ENCODE peak calls at places on chromosomes 2 and 18, in four cellular contexts. V is esophagus squamous epithelium, K is Karpas-422, I is cardiac muscle cell. C is an unnamed sample.

GRCh38 chr2:122070241-122070731 is 314.8 kb downstream of the TSN start:
- DNase-seq in V (no peak), K (no peak), I (peak; percentile 67), C (no peak)

GRCh38 chr18:76449110-76449453 is 46.0 kb downstream of the ZNF516 start:
- DNase-seq in V (no peak), K (no peak), I (no peak), C (peak; percentile 56)

GRCh38 chr18:618618-619017 is 21.8 kb downstream of the CLUL1 start:
- DNase-seq in V (no peak), K (no peak), I (no peak), C (no peak)

GRCh38 chr2:192123847-192124246 is 70.9 kb downstream of the TMEFF2 start:
- DNase-seq in V (no peak), K (no peak), I (no peak), C (no peak)

GRCh38 chr2:240820014-240820606 is at the start of gene KIF1A:
- DNase-seq in V (no peak), K (no peak), I (no peak), C (no peak)

GRCh38 chr2:151478011-151478410 is 68.3 kb downstream of the RIF1 start:
- DNase-seq in V (no peak), K (no peak), I (no peak), C (no peak)

GRCh38 chr18:59546164-59546563 is 151.1 kb downstream of the CCBE1 start:
- DNase-seq in V (no peak), K (no peak), I (peak; percentile 84), C (no peak)

GRCh38 chr2:201195329-201195728 is 12.4 kb downstream of the CASP10 start:
- DNase-seq in V (no peak), K (no peak), I (no peak), C (no peak)

GRCh38 chr2:148545387-148546256 is 98.9 kb upstream of the EPC2 start:
- DNase-seq in V (no peak), K (no peak), I (no peak), C (no peak)

GRCh38 chr2:202510911-202511310 is 123.9 kb upstream of the FAM117B start:
- DNase-seq in V (no peak), K (no peak), I (peak; percentile 82), C (no peak)

GRCh38 chr18:27661320-27662049 is 476.4 kb upstream of the CHST9 start:
- DNase-seq in V (no peak), K (no peak), I (no peak), C (no peak)

GRCh38 chr2:20617892-20618467 is 32.9 kb downstream of the HS1BP3 start:
- DNase-seq in V (peak; percentile 32), K (no peak), I (peak; percentile 100), C (peak; percentile 96)

GRCh38 chr18:2570772-2571199 is 519 bp downstream of the METTL4 start:
- DNase-seq in V (no peak), K (peak; percentile 72), I (peak; percentile 82), C (peak; percentile 87)

GRCh38 chr2:86398911-86399474 is 42.2 kb upstream of the KDM3A start:
- DNase-seq in V (no peak), K (no peak), I (no peak), C (no peak)

GRCh38 chr2:96913398-96914202 is 43.7 kb upstream of the SEMA4C start:
- DNase-seq in V (no peak), K (no peak), I (no peak), C (no peak)

GRCh38 chr2:88857274-88857741 is 165.8 kb downstream of the RPIA start:
- DNase-seq in V (no peak), K (peak; percentile 87), I (no peak), C (no peak)

GRCh38 chr2:23460228-23460627 is 75.2 kb downstream of the KLHL29 start:
- DNase-seq in V (no peak), K (peak; percentile 63), I (peak; percentile 34), C (no peak)

GRCh38 chr2:79453918-79454317 is 58.9 kb upstream of the CTNNA2 start:
- DNase-seq in V (no peak), K (no peak), I (no peak), C (no peak)

GRCh38 chr2:3633982-3634630 is 23.9 kb upstream of the ALLC start:
- DNase-seq in V (no peak), K (no peak), I (no peak), C (peak; percentile 30)

GRCh38 chr2:143128681-143129580 is at the start of gene ARHGAP15:
- DNase-seq in V (peak; percentile 8), K (peak; percentile 93), I (no peak), C (no peak)

GRCh38 chr2:54226224-54226623 is 29.8 kb downstream of the TSPYL6 start:
- DNase-seq in V (no peak), K (no peak), I (peak; percentile 47), C (no peak)

GRCh38 chr2:241595600-241596140 is 37.1 kb downstream of the BOK start:
- DNase-seq in V (no peak), K (no peak), I (peak; percentile 44), C (no peak)

GRCh38 chr2:100888602-100889001 is 68.7 kb downstream of the NPAS2 start:
- DNase-seq in V (no peak), K (no peak), I (no peak), C (no peak)

GRCh38 chr18:60838677-60839076 is 466.1 kb upstream of the MC4R start:
- DNase-seq in V (no peak), K (no peak), I (no peak), C (no peak)

GRCh38 chr2:181552808-181553207 is 95.6 kb downstream of the ITGA4 start:
- DNase-seq in V (no peak), K (no peak), I (no peak), C (no peak)

GRCh38 chr18:68734311-68734710 is 19.4 kb upstream of the TMX3 start:
- DNase-seq in V (no peak), K (no peak), I (peak; percentile 10), C (no peak)

GRCh38 chr18:64991102-64991501 is 759.7 kb upstream of the CDH7 start:
- DNase-seq in V (no peak), K (no peak), I (no peak), C (no peak)

GRCh38 chr2:38171208-38171858 is 95.4 kb upstream of the CYP1B1 start:
- DNase-seq in V (no peak), K (no peak), I (no peak), C (no peak)

GRCh38 chr2:170022692-170023091 is 155.3 kb upstream of the MYO3B start:
- DNase-seq in V (no peak), K (no peak), I (peak; percentile 69), C (no peak)

GRCh38 chr2:31241625-31242270 is 7.8 kb downstream of the EHD3 start:
- DNase-seq in V (no peak), K (peak; percentile 61), I (no peak), C (no peak)

DNA sequence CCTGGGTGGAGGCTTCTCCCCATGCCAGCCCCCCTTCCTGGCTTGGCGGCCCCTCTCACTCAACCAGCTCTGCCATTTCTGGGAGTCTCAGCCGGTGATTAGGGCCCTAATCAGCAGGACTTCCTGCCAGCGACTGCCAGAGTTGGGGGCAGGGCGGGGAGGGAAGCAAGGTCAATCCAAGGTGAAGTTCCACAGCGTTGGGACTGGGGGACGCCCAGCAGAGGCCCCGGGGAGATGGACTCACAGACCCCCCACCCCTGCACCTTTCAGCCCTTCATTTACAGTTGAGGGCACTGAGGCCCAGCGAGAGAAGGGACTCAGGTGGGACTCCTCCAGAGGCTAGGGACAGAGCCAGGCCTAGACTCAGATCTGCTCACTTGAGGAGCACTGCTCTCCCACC is 65.3 kb downstream of the TNS1 start:
- DNase-seq in V (no peak), K (no peak), I (peak; percentile 49), C (peak; percentile 57)
- H3K4me1 ChIP-seq in V (peaks cover 56% of the 10 kb centered on the region), K (no peaks in the 10 kb centered on the region), I (peaks cover 47% of the 10 kb centered on the region), C (peaks cover 69% of the 10 kb centered on the region)

DNA sequence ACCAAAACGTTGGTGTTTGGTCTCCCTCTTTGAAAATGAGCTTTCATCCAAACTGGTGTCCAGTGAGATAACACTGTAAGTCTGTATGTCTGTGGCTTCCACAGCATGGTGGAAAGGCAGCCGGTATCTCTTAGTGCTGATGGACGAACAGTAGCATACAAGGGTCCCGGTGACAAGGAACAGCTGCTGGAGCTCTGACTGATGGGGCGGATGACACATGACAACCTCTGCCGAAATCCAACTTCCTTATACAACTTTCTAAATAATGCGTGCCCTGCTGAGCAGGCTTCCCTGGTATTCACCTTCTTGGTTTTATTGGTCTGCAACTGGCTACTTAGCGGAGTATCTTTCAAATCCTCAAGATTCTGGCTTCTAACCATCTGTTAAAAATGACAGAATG is 216.2 kb downstream of the SRBD1 start:
- DNase-seq in V (no peak), K (no peak), I (no peak), C (no peak)
- H3K4me1 ChIP-seq in V (no peaks in the 10 kb centered on the region), K (no peaks in the 10 kb centered on the region), I (peaks cover 43% of the 10 kb centered on the region), C (no peaks in the 10 kb centered on the region)

DNA sequence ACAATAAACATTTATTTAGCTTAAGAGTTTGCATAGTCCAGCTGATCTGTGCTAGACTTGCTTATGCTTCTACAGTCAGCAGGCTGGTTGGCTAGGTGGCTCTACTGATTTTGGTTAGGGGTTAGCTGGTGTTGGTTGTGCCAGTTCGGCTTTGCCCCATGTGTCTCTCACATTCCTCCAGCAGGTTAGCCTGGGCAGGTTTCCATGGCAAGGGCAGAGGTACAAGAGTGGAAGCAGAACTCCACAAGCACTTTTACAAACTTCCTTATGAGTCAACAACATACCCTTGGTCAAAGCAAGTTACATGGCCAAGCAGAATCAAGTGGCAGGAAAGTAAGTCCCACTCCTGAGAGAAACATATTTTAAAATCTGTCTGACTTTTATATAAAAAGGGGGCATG is 82.3 kb downstream of the SS18 start:
- DNase-seq in V (no peak), K (no peak), I (no peak), C (no peak)
- H3K4me1 ChIP-seq in V (no peaks in the 10 kb centered on the region), K (no peaks in the 10 kb centered on the region), I (no peaks in the 10 kb centered on the region), C (no peaks in the 10 kb centered on the region)

DNA sequence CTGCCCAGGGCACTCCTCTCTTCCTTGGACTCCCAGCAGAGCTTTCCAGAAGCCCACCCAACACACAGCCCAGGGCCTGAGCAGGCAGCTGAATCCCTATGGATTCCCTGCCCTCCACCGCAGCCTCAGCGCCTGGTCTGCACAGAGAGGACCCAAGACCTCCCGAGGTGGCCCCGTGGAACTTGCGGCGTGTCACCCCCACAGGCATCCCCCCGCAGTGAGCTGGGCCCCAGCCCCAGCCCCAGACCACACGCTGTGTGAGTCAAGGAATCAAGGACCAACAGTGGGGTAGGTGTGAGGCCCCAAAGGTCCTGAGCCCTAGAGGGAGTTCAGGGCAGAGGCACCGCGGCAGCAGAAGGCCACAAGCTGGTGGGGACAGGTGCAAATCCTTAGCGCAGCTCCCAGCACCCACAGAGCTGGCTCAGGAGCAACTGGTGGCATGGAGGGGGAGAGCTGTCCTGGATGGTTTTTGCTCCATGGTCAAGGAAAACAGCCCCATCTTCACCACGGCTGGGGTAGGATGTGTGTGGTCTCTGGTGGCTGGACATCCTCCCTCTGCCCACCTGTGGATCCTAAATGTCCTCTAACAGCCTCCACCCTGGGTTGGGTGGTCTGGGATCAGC is 8.5 kb downstream of the HS6ST1 start:
- DNase-seq in V (no peak), K (no peak), I (no peak), C (peak; percentile 60)
- H3K4me1 ChIP-seq in V (peaks cover 88% of the 10 kb centered on the region), K (peaks cover 15% of the 10 kb centered on the region), I (peaks cover 22% of the 10 kb centered on the region), C (peaks cover 57% of the 10 kb centered on the region)

DNA sequence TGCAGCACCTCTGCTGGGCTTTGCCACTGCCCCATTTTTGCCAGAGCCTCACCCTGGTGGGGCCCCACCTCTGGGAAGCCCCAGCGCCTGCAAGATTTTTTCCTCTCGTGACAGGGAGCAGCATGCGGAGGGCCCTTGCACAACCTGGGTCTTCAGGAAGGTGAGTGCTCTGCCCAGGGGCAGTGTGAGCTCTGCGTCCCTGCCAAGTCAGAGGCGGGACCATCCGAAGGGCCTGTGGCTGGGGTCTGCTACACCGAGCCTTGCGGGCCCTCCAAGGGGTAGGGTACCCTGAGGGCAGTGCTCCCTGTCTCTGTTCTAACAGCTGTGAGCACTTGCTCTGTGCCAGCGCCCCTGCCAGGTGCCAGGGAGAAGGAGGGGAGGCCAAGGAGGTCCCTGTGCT is 5.8 kb upstream of the ODC1 start:
- DNase-seq in V (no peak), K (no peak), I (no peak), C (peak; percentile 69)
- H3K4me1 ChIP-seq in V (peaks cover 23% of the 10 kb centered on the region), K (peaks cover 8% of the 10 kb centered on the region), I (no peaks in the 10 kb centered on the region), C (peaks cover 18% of the 10 kb centered on the region)